ENCODE peak calls at places on chromosomes 16 and 17, in seven cellular contexts. V, L, N, K, P, U and Z are unnamed samples.

GRCh38 chr17:78677303-78678219 is 100.4 kb upstream of the DNAH17 start:
- DNase-seq in V (no peak), L (no peak), N (no peak), K (no peak), P (peak), U (no peak), Z (no peak)

GRCh38 chr16:59259074-59259963 is 525.2 kb upstream of the GOT2 start:
- DNase-seq in V (no peak), L (no peak), N (peak), K (no peak), P (no peak), U (no peak), Z (peak)

GRCh38 chr17:37358098-37358829 is 17.5 kb upstream of the C17orf78 start:
- DNase-seq in V (peak), L (no peak), N (peak), K (peak), P (peak), U (peak), Z (no peak)

GRCh38 chr17:55117063-55117611 is 147.6 kb upstream of the HLF start:
- DNase-seq in V (no peak), L (no peak), N (no peak), K (no peak), P (peak), U (no peak), Z (no peak)

GRCh38 chr16:2753523-2754020 is 1.1 kb downstream of the SRRM2 start:
- DNase-seq in V (no peak), L (no peak), N (no peak), K (no peak), P (peak), U (peak), Z (no peak)

GRCh38 chr17:40579471-40579870 is 14.2 kb upstream of the CCR7 start:
- DNase-seq in V (no peak), L (no peak), N (no peak), K (no peak), P (no peak), U (no peak), Z (no peak)

GRCh38 chr17:6476061-6476833 is 32.0 kb downstream of the PIMREG start:
- DNase-seq in V (no peak), L (no peak), N (no peak), K (no peak), P (no peak), U (no peak), Z (no peak)

GRCh38 chr17:13415877-13416416 is 185.8 kb downstream of the HS3ST3A1 start:
- DNase-seq in V (peak), L (peak), N (peak), K (peak), P (peak), U (peak), Z (peak)

GRCh38 chr16:380837-381787 is 666 bp downstream of the PGAP6 start:
- DNase-seq in V (no peak), L (no peak), N (no peak), K (no peak), P (peak), U (peak), Z (no peak)

GRCh38 chr17:40320771-40321501 is 12.0 kb downstream of the RARA start:
- DNase-seq in V (no peak), L (no peak), N (peak), K (peak), P (no peak), U (peak), Z (no peak)

GRCh38 chr17:48351916-48352332 is 78.1 kb downstream of the SKAP1 start:
- DNase-seq in V (no peak), L (peak), N (peak), K (no peak), P (peak), U (no peak), Z (no peak)

GRCh38 chr17:19343671-19344151 is 18.8 kb downstream of the B9D1 start:
- DNase-seq in V (no peak), L (no peak), N (no peak), K (no peak), P (no peak), U (no peak), Z (no peak)

GRCh38 chr16:8867483-8868271 is 1.1 kb downstream of the CARHSP1 start:
- DNase-seq in V (no peak), L (no peak), N (no peak), K (peak), P (no peak), U (no peak), Z (no peak)

GRCh38 chr17:40551874-40552768 is 13.2 kb downstream of the CCR7 start:
- DNase-seq in V (peak), L (peak), N (peak), K (peak), P (peak), U (peak), Z (no peak)

GRCh38 chr17:78342438-78343098 is 17.3 kb downstream of the SOCS3 start:
- DNase-seq in V (peak), L (no peak), N (peak), K (no peak), P (peak), U (peak), Z (no peak)

GRCh38 chr16:630815-631405 is at the start of gene WFIKKN1:
- DNase-seq in V (no peak), L (no peak), N (no peak), K (no peak), P (no peak), U (peak), Z (no peak)

GRCh38 chr17:80036715-80037477 is 454 bp downstream of the CCDC40 start:
- DNase-seq in V (peak), L (no peak), N (no peak), K (peak), P (peak), U (peak), Z (no peak)

GRCh38 chr17:48162946-48163506 is 55.5 kb downstream of the SNX11 start:
- DNase-seq in V (no peak), L (no peak), N (no peak), K (peak), P (peak), U (no peak), Z (no peak)

GRCh38 chr17:2722611-2723010 is 11.0 kb upstream of the CLUH start:
- DNase-seq in V (no peak), L (no peak), N (no peak), K (no peak), P (no peak), U (no peak), Z (no peak)

GRCh38 chr16:85104821-85105391 is 7.4 kb downstream of the CIBAR2 start:
- DNase-seq in V (no peak), L (no peak), N (no peak), K (peak), P (no peak), U (peak), Z (no peak)

GRCh38 chr17:72467841-72468653 is 347.2 kb downstream of the SOX9 start:
- DNase-seq in V (no peak), L (no peak), N (peak), K (peak), P (peak), U (no peak), Z (peak)

GRCh38 chr17:39668141-39668924 is at the start of gene PNMT:
- DNase-seq in V (peak), L (no peak), N (peak), K (peak), P (peak), U (peak), Z (no peak)

GRCh38 chr16:68232335-68232734 is 3.6 kb downstream of the ESRP2 start:
- DNase-seq in V (no peak), L (no peak), N (no peak), K (no peak), P (no peak), U (peak), Z (no peak)

GRCh38 chr16:67893791-67894399 is 841 bp downstream of the PSKH1 start:
- DNase-seq in V (no peak), L (no peak), N (peak), K (no peak), P (peak), U (no peak), Z (no peak)

GRCh38 chr16:9821970-9822369 is 360.3 kb downstream of the GRIN2A start:
- DNase-seq in V (no peak), L (no peak), N (no peak), K (no peak), P (no peak), U (no peak), Z (no peak)

GRCh38 chr17:78789663-78790181 is 7.6 kb upstream of the CYTH1 start:
- DNase-seq in V (peak), L (peak), N (peak), K (peak), P (peak), U (peak), Z (peak)

GRCh38 chr17:50627782-50628601 is 6.7 kb upstream of the ABCC3 start:
- DNase-seq in V (no peak), L (no peak), N (no peak), K (peak), P (no peak), U (no peak), Z (no peak)

GRCh38 chr17:6753006-6753445 is 2.8 kb upstream of the XAF1 start:
- DNase-seq in V (peak), L (peak), N (peak), K (peak), P (peak), U (peak), Z (peak)

GRCh38 chr17:49495842-49496182 is 719 bp downstream of the NGFR start:
- DNase-seq in V (no peak), L (no peak), N (no peak), K (no peak), P (no peak), U (no peak), Z (no peak)

GRCh38 chr16:55039931-55040330 is 109.3 kb downstream of the IRX5 start:
- DNase-seq in V (no peak), L (no peak), N (no peak), K (no peak), P (no peak), U (no peak), Z (no peak)

GRCh38 chr16:4987250-4987579 is 29.1 kb downstream of the SEC14L5 start:
- DNase-seq in V (no peak), L (no peak), N (no peak), K (no peak), P (no peak), U (no peak), Z (no peak)
- H3K4me3 ChIP-seq in V (no peak), L (no peak), N (no peak), K (no peak), P (no peak), U (no peak), Z (no peak)

GRCh38 chr17:44832821-44833220 is 2.7 kb upstream of the GJC1 start:
- DNase-seq in V (no peak), L (no peak), N (no peak), K (no peak), P (no peak), U (no peak), Z (no peak)
- TF ChIP-seq CTCF in V (peak), L (peak), N (no peak), K (no peak), P (no peak), U (no peak), Z (peak)

GRCh38 chr17:58337600-58338453 is 9.2 kb upstream of the TSPOAP1 start:
- DNase-seq in V (peak), L (peak), N (peak), K (peak), P (peak), U (peak), Z (peak)
- H3K4me3 ChIP-seq in V (no peak), L (no peak), N (no peak), K (no peak), P (no peak), U (peak), Z (no peak)

DNA sequence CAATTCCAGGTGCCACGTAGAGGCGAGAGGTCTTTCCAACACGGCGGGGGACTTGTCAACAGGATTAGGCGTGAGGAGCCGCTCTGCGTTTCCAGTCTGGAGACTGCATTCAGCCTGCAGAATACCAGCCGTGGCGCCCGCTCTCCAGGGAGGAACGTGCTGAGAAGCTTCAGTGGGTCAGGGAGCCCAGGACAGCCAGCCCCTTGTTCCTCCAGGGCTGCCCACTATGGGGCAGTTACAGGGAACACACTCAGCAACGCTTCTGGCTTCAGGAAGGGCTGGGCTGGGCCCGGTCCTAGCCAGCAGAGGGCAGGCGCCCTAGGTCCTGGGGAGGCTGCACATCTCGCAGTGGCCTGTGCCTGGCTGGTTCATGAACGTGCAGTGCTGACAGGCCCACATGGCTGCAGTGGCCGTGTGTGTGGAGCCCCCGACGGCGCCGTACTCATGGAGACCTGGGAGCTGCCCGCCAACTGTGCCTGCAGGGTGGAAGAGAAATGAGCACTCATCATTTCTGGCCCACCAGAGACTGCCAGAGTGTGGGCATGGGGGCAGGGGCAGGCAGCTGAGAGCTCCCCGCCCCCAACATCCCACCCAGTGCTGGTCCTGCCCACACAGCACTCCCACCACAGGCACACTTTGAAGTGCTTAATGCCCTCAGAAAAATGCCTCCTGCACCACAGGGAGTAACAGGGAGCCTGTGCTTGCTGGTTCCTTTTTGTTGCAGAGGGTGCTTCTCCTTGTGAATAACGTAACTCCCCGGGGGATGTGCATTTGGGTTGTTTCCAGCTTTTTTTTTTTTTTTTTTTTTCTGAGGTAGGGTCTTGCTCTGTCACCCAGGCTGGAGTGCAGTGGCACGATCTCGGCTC is 7.0 kb upstream of the FAAP100 start:
- DNase-seq in V (no peak), L (no peak), N (no peak), K (no peak), P (peak), U (no peak), Z (no peak)
- TF ChIP-seq CTCF in V (peak), L (peak), N (peak), K (no peak), P (peak), U (no peak), Z (peak)

GRCh38 chr17:83080641-83081560 is 1.5 kb downstream of the METRNL start:
- DNase-seq in V (no peak), L (no peak), N (no peak), K (peak), P (no peak), U (peak), Z (no peak)
- H3K4me3 ChIP-seq in V (peak), L (peak), N (peak), K (peak), P (peak), U (peak), Z (peak)

GRCh38 chr16:28524544-28525179 is 14.1 kb downstream of the NUPR1 start:
- DNase-seq in V (no peak), L (no peak), N (peak), K (no peak), P (no peak), U (no peak), Z (no peak)
- TF ChIP-seq CTCF in V (no peak), L (no peak), N (no peak), K (no peak), P (no peak), U (no peak), Z (no peak)